ENCODE peak calls at places on chromosomes 12 and 14, in four cellular contexts. Z is neural progenitor cell; H is stimulated activated CD4-positive, alpha-beta T cell treated with anti-CD3 and anti-CD28 coated beads, Interleukin-4, amount 100 ng/mL, for 24 hours; Y is epithelial cell of esophagus. S is an unnamed sample.

GRCh38 chr12:101127521-101128219 is 82.4 kb downstream of the SLC5A8 start:
- DNase-seq in Z (no peak), H (no peak), Y (no peak), S (no peak)

GRCh38 chr12:92370828-92371227 is 225.2 kb upstream of the BTG1 start:
- DNase-seq in Z (no peak), H (no peak), Y (no peak), S (no peak)

GRCh38 chr14:43894534-43894933 is 612.5 kb downstream of the FSCB start:
- DNase-seq in Z (peak; percentile 71), H (no peak), Y (peak; percentile 20), S (no peak)

GRCh38 chr14:34461334-34462131 is 507 bp downstream of the SPTSSA start:
- DNase-seq in Z (peak; percentile 78), H (peak; percentile 27), Y (peak; percentile 49), S (peak; percentile 8)

GRCh38 chr12:29713729-29714128 is 70.0 kb downstream of the TMTC1 start:
- DNase-seq in Z (no peak), H (no peak), Y (peak; percentile 74), S (peak; percentile 19)

GRCh38 chr14:99327050-99327449 is 55.1 kb upstream of the BCL11B start:
- DNase-seq in Z (no peak), H (peak; percentile 2), Y (no peak), S (no peak)

GRCh38 chr14:102819176-102819628 is 42.0 kb downstream of the TRAF3 start:
- DNase-seq in Z (no peak), H (peak; percentile 85), Y (peak; percentile 71), S (peak; percentile 59)

GRCh38 chr12:117026343-117026742 is 72.9 kb downstream of the TESC start:
- DNase-seq in Z (no peak), H (no peak), Y (no peak), S (no peak)

GRCh38 chr12:108637222-108637621 is 3.5 kb upstream of the SELPLG start:
- DNase-seq in Z (no peak), H (no peak), Y (no peak), S (no peak)

GRCh38 chr12:84767079-84767478 is 145.5 kb downstream of the SLC6A15 start:
- DNase-seq in Z (no peak), H (no peak), Y (no peak), S (no peak)

GRCh38 chr14:103216399-103216798 is 93.1 kb downstream of the TNFAIP2 start:
- DNase-seq in Z (no peak), H (no peak), Y (no peak), S (no peak)

GRCh38 chr12:56994231-56994746 is 12.1 kb downstream of the ZBTB39 start:
- DNase-seq in Z (no peak), H (no peak), Y (no peak), S (no peak)

GRCh38 chr14:70907172-70907995 is at the start of gene PCNX1:
- DNase-seq in Z (peak; percentile 98), H (peak; percentile 85), Y (peak; percentile 90), S (no peak)